ENCODE peak calls at places on chromosomes 3 and 15, in six cellular contexts. One of them, this sample, is unnamed.

GRCh38 chr3:179476215-179476614 is 24.9 kb upstream of the GNB4 start:
- DNase-seq in Panc1: no peak
- DNase-seq in Peyer's patch: no peak
- DNase-seq in CD8-positive, alpha-beta memory T cell: no peak
- DNase-seq in heart right ventricle: no peak
- DNase-seq in neuronal stem cell: no peak
- DNase-seq in this sample: no peak

GRCh38 chr3:170207717-170208116 is 14.5 kb upstream of the PRKCI start:
- DNase-seq in Panc1: no peak
- DNase-seq in Peyer's patch: no peak
- DNase-seq in CD8-positive, alpha-beta memory T cell: no peak
- DNase-seq in heart right ventricle: no peak
- DNase-seq in neuronal stem cell: no peak
- DNase-seq in this sample: no peak

GRCh38 chr3:141105828-141106628 is 54.9 kb downstream of the SPSB4 start:
- DNase-seq in Panc1: peak
- DNase-seq in Peyer's patch: peak
- DNase-seq in CD8-positive, alpha-beta memory T cell: peak
- DNase-seq in heart right ventricle: peak
- DNase-seq in neuronal stem cell: peak
- DNase-seq in this sample: no peak

GRCh38 chr15:75921732-75922703 is 18.3 kb downstream of the FBXO22 start:
- DNase-seq in Panc1: no peak
- DNase-seq in Peyer's patch: peak
- DNase-seq in CD8-positive, alpha-beta memory T cell: peak
- DNase-seq in heart right ventricle: peak
- DNase-seq in neuronal stem cell: no peak
- DNase-seq in this sample: no peak

GRCh38 chr3:186307594-186307993 is 54.4 kb downstream of the DGKG start:
- DNase-seq in Panc1: no peak
- DNase-seq in Peyer's patch: no peak
- DNase-seq in CD8-positive, alpha-beta memory T cell: no peak
- DNase-seq in heart right ventricle: no peak
- DNase-seq in neuronal stem cell: peak
- DNase-seq in this sample: no peak

GRCh38 chr3:102471491-102471890 is 36.7 kb downstream of the ZPLD1 start:
- DNase-seq in Panc1: no peak
- DNase-seq in Peyer's patch: no peak
- DNase-seq in CD8-positive, alpha-beta memory T cell: no peak
- DNase-seq in heart right ventricle: no peak
- DNase-seq in neuronal stem cell: no peak
- DNase-seq in this sample: no peak

GRCh38 chr15:101135532-101136166 is 116.2 kb downstream of the CHSY1 start:
- DNase-seq in Panc1: no peak
- DNase-seq in Peyer's patch: peak
- DNase-seq in CD8-positive, alpha-beta memory T cell: no peak
- DNase-seq in heart right ventricle: no peak
- DNase-seq in neuronal stem cell: no peak
- DNase-seq in this sample: no peak

GRCh38 chr3:11529281-11529680 is 114.4 kb downstream of the VGLL4 start:
- DNase-seq in Panc1: no peak
- DNase-seq in Peyer's patch: no peak
- DNase-seq in CD8-positive, alpha-beta memory T cell: no peak
- DNase-seq in heart right ventricle: no peak
- DNase-seq in neuronal stem cell: no peak
- DNase-seq in this sample: no peak

GRCh38 chr3:193884011-193884410 is 251.9 kb upstream of the HES1 start:
- DNase-seq in Panc1: no peak
- DNase-seq in Peyer's patch: no peak
- DNase-seq in CD8-positive, alpha-beta memory T cell: no peak
- DNase-seq in heart right ventricle: no peak
- DNase-seq in neuronal stem cell: no peak
- DNase-seq in this sample: no peak

GRCh38 chr3:12154151-12154550 is 4.6 kb downstream of the TIMP4 start:
- DNase-seq in Panc1: no peak
- DNase-seq in Peyer's patch: no peak
- DNase-seq in CD8-positive, alpha-beta memory T cell: no peak
- DNase-seq in heart right ventricle: no peak
- DNase-seq in neuronal stem cell: no peak
- DNase-seq in this sample: no peak

GRCh38 chr3:67017211-67017610 is 19.1 kb downstream of the KBTBD8 start:
- DNase-seq in Panc1: no peak
- DNase-seq in Peyer's patch: no peak
- DNase-seq in CD8-positive, alpha-beta memory T cell: no peak
- DNase-seq in heart right ventricle: no peak
- DNase-seq in neuronal stem cell: no peak
- DNase-seq in this sample: no peak

GRCh38 chr3:79369306-79369705 is 398.5 kb downstream of the ROBO1 start:
- DNase-seq in Panc1: no peak
- DNase-seq in Peyer's patch: no peak
- DNase-seq in CD8-positive, alpha-beta memory T cell: no peak
- DNase-seq in heart right ventricle: no peak
- DNase-seq in neuronal stem cell: no peak
- DNase-seq in this sample: no peak

GRCh38 chr15:77525907-77526581 is 105.4 kb downstream of the HMG20A start:
- DNase-seq in Panc1: no peak
- DNase-seq in Peyer's patch: no peak
- DNase-seq in CD8-positive, alpha-beta memory T cell: no peak
- DNase-seq in heart right ventricle: no peak
- DNase-seq in neuronal stem cell: no peak
- DNase-seq in this sample: peak

GRCh38 chr3:16896094-16896627 is 11.4 kb downstream of the PLCL2 start:
- DNase-seq in Panc1: no peak
- DNase-seq in Peyer's patch: no peak
- DNase-seq in CD8-positive, alpha-beta memory T cell: no peak
- DNase-seq in heart right ventricle: no peak
- DNase-seq in neuronal stem cell: no peak
- DNase-seq in this sample: no peak

DNA sequence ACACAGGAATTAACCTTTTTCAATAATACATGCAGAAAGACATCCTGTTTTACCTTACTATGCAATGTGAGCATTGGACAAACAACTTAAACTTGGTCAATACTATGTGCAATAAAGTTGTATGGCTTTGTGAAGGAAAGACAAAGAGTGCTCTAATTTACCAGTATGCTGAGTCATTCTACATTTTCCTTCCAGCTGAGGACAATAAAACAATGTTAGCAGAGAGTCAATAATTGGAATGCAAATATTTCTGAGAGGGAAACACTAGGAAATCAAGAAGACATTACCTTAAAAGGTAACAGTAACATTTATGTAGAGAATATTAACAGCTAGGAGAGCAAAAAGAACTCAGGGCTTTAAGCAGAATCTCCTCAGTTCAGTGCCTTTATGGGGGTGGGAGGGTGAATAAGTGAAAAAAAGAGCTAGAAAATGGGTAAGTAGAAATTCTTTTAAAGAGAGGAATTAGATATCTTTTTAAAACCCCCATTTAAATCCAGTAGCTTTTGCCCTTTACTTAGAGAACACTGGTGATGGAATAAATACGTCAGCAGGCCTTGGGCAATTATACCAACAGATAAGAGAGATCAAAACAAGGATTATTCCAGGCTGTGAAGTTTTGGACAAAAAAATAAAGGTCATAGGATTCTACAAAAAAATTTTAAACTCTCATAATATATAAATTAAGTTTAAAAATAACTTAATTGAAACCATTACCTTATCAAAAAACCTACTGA is 11.6 kb upstream of the HGD start:
- DNase-seq in Panc1: no peak
- DNase-seq in Peyer's patch: no peak
- DNase-seq in CD8-positive, alpha-beta memory T cell: no peak
- DNase-seq in heart right ventricle: no peak
- DNase-seq in neuronal stem cell: no peak
- DNase-seq in this sample: no peak
- H3K27ac ChIP-seq in Panc1: no peak
- H3K27ac ChIP-seq in Peyer's patch: no peak
- H3K27ac ChIP-seq in CD8-positive, alpha-beta memory T cell: no peak
- H3K27ac ChIP-seq in heart right ventricle: no peak
- H3K27ac ChIP-seq in neuronal stem cell: no peak
- H3K27ac ChIP-seq in this sample: no peak

GRCh38 chr15:64854041-64854440 is 12.3 kb downstream of the PLEKHO2 start:
- DNase-seq in Panc1: no peak
- DNase-seq in Peyer's patch: no peak
- DNase-seq in CD8-positive, alpha-beta memory T cell: no peak
- DNase-seq in heart right ventricle: no peak
- DNase-seq in neuronal stem cell: no peak
- DNase-seq in this sample: no peak
- H3K27ac ChIP-seq in Panc1: no peak
- H3K27ac ChIP-seq in Peyer's patch: no peak
- H3K27ac ChIP-seq in CD8-positive, alpha-beta memory T cell: no peak
- H3K27ac ChIP-seq in heart right ventricle: no peak
- H3K27ac ChIP-seq in neuronal stem cell: no peak
- H3K27ac ChIP-seq in this sample: peak

GRCh38 chr15:52636459-52636858 is 42.7 kb downstream of the ATOSA start:
- DNase-seq in Panc1: no peak
- DNase-seq in Peyer's patch: no peak
- DNase-seq in CD8-positive, alpha-beta memory T cell: no peak
- DNase-seq in heart right ventricle: no peak
- DNase-seq in neuronal stem cell: no peak
- DNase-seq in this sample: no peak

GRCh38 chr15:52635908-52636307 is 43.3 kb downstream of the ATOSA start:
- DNase-seq in Panc1: no peak
- DNase-seq in Peyer's patch: no peak
- DNase-seq in CD8-positive, alpha-beta memory T cell: no peak
- DNase-seq in heart right ventricle: no peak
- DNase-seq in neuronal stem cell: no peak
- DNase-seq in this sample: no peak
- H3K27ac ChIP-seq in Panc1: no peak
- H3K27ac ChIP-seq in Peyer's patch: no peak
- H3K27ac ChIP-seq in CD8-positive, alpha-beta memory T cell: no peak
- H3K27ac ChIP-seq in heart right ventricle: no peak
- H3K27ac ChIP-seq in neuronal stem cell: no peak
- H3K27ac ChIP-seq in this sample: no peak

DNA sequence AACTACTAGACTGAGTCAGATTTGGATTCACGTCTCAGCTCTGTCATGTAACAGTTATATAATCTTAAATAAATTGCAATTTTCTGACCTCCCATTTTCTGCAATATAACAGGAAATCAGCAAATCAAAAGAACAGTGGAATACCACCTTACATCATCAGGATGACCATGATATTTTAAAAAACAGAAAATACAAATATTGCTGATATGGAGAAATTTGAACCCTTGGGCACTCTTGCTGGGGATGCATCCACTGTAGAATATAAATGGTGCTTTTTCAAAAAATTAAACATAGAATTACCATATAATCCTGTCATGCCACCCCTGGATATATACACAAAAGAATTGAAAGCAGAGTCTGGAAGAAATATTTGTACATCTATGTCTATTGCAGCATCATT is 982.5 kb downstream of the TBL1XR1 start:
- DNase-seq in Panc1: no peak
- DNase-seq in Peyer's patch: no peak
- DNase-seq in CD8-positive, alpha-beta memory T cell: no peak
- DNase-seq in heart right ventricle: no peak
- DNase-seq in neuronal stem cell: no peak
- DNase-seq in this sample: no peak
- H3K27ac ChIP-seq in Panc1: no peak
- H3K27ac ChIP-seq in Peyer's patch: no peak
- H3K27ac ChIP-seq in CD8-positive, alpha-beta memory T cell: no peak
- H3K27ac ChIP-seq in heart right ventricle: no peak
- H3K27ac ChIP-seq in neuronal stem cell: no peak
- H3K27ac ChIP-seq in this sample: no peak

This sample was measured in upper lobe of right lung.